ENCODE peak calls at places on chromosomes 6 and 20, in four cellular contexts. H is GM12878, C is HL-60, W is K562. X is an unnamed sample.

GRCh38 chr6:155040154-155040553 is 45.0 kb downstream of the TIAM2 start:
- DNase-seq in H (no peak), C (no peak), W (no peak), X (no peak)

GRCh38 chr6:150664091-150664490 is 64.4 kb downstream of the PLEKHG1 start:
- DNase-seq in H (no peak), C (no peak), W (no peak), X (no peak)

GRCh38 chr6:66961191-66961590 is 1254.2 kb upstream of the EYS start:
- DNase-seq in H (no peak), C (no peak), W (no peak), X (no peak)

GRCh38 chr6:152364846-152365245 is 272.3 kb downstream of the SYNE1 start:
- DNase-seq in H (no peak), C (no peak), W (no peak), X (no peak)

GRCh38 chr20:59399426-59400099 is 99.2 kb downstream of the EDN3 start:
- DNase-seq in H (no peak), C (no peak), W (no peak), X (no peak)

GRCh38 chr6:15384901-15385300 is 139.0 kb downstream of the JARID2 start:
- DNase-seq in H (no peak), C (no peak), W (no peak), X (no peak)

GRCh38 chr20:24497851-24498250 is 28.4 kb downstream of the SYNDIG1 start:
- DNase-seq in H (no peak), C (no peak), W (no peak), X (no peak)

GRCh38 chr20:23303325-23304102 is 47.1 kb upstream of the NXT1 start:
- DNase-seq in H (no peak), C (no peak), W (no peak), X (no peak)

GRCh38 chr6:169230923-169231789 is 22.5 kb downstream of the THBS2 start:
- DNase-seq in H (no peak), C (no peak), W (no peak), X (no peak)

GRCh38 chr20:54856202-54856601 is 380.8 kb downstream of the DOK5 start:
- DNase-seq in H (no peak), C (no peak), W (no peak), X (no peak)

GRCh38 chr6:31489046-31489445 is 8.9 kb upstream of the MICB start:
- DNase-seq in H (no peak), C (no peak), W (no peak), X (no peak)

GRCh38 chr6:170162011-170162770 is 128.7 kb downstream of the DLL1 start:
- DNase-seq in H (no peak), C (no peak), W (no peak), X (no peak)

GRCh38 chr20:53829086-53829703 is 235.6 kb upstream of the ZNF217 start:
- DNase-seq in H (no peak), C (no peak), W (peak; percentile 51), X (no peak)

GRCh38 chr20:39660251-39660650 is 698.1 kb downstream of the DHX35 start:
- DNase-seq in H (no peak), C (no peak), W (no peak), X (no peak)

GRCh38 chr6:164749126-164749758 is 560.2 kb downstream of the C6orf118 start:
- DNase-seq in H (no peak), C (no peak), W (no peak), X (no peak)

GRCh38 chr6:16236648-16237199 is 1.7 kb upstream of the GMPR start:
- DNase-seq in H (peak; percentile 56), C (no peak), W (peak; percentile 59), X (no peak)

GRCh38 chr6:89952696-89953095 is 58.4 kb downstream of the GJA10 start:
- DNase-seq in H (no peak), C (peak; percentile 56), W (no peak), X (no peak)

GRCh38 chr6:98648211-98648914 is 186.0 kb upstream of the POU3F2 start:
- DNase-seq in H (no peak), C (no peak), W (no peak), X (no peak)

GRCh38 chr20:23132293-23132929 is 46.3 kb upstream of the CD93 start:
- DNase-seq in H (no peak), C (no peak), W (peak; percentile 50), X (no peak)

GRCh38 chr6:8551386-8551785 is 116.0 kb upstream of the SLC35B3 start:
- DNase-seq in H (no peak), C (no peak), W (no peak), X (no peak)

GRCh38 chr6:56759521-56759920 is 116.8 kb upstream of the DST start:
- DNase-seq in H (no peak), C (no peak), W (no peak), X (no peak)

GRCh38 chr20:38446441-38447209 is 11.5 kb upstream of the SNHG17 start:
- DNase-seq in H (peak; percentile 56), C (peak; percentile 92), W (peak; percentile 90), X (peak; percentile 88)

GRCh38 chr20:57653546-57653900 is 33.3 kb upstream of the ZBP1 start:
- DNase-seq in H (no peak), C (no peak), W (no peak), X (no peak)

GRCh38 chr20:62708591-62709536 is at the start of gene NTSR1:
- DNase-seq in H (no peak), C (no peak), W (no peak), X (no peak)

GRCh38 chr20:41136336-41136694 is 1.0 kb upstream of the PLCG1 start:
- DNase-seq in H (no peak), C (no peak), W (no peak), X (no peak)

GRCh38 chr20:62897666-62898065 is 28.6 kb downstream of the DIDO1 start:
- DNase-seq in H (no peak), C (no peak), W (no peak), X (no peak)

GRCh38 chr20:35443003-35443402 is 5.0 kb upstream of the GDF5 start:
- DNase-seq in H (no peak), C (no peak), W (no peak), X (no peak)

GRCh38 chr6:143772110-143772509 is 71.0 kb upstream of the LTV1 start:
- DNase-seq in H (no peak), C (no peak), W (no peak), X (no peak)

GRCh38 chr6:147973806-147974205 is 368.8 kb upstream of the SASH1 start:
- DNase-seq in H (no peak), C (no peak), W (no peak), X (no peak)

GRCh38 chr6:19836799-19837510 is at the start of gene ID4:
- DNase-seq in H (no peak), C (no peak), W (no peak), X (no peak)

GRCh38 chr6:489001-489400 is 97.4 kb downstream of the IRF4 start:
- DNase-seq in H (no peak), C (no peak), W (no peak), X (no peak)

GRCh38 chr6:56091159-56091869 is 156.1 kb downstream of the COL21A1 start:
- DNase-seq in H (no peak), C (peak; percentile 12), W (no peak), X (no peak)

DNA sequence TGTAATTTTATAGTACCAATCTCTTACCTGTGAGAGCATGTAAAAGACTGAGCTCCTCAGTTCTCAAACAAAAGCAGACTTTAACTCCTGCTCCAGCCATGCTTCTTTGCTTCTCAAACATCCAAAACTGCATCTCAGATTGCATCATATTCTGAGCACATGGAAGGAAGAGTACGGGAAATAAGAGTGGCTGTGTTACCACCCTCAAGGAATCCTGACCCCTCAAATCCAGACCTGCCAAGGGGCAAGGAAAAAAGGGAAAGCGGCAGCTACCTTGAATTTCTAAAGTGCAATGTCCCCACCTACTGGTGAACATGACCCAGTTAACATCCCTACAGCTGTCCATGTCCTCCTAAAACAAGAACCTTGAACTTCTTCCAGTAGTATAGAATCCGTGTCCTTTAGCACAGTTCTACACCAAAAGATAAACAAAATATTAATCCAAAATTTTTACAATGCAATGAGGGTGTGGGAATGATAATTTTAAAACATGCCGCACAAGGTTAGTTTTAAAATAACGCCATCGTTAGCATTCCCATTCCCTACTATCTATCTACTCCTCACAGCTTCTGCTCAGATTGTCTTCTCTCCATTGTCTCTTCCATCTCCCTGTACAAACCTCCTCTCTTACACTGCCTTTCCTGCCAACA is 34.1 kb upstream of the HLA-DQB1 start:
- DNase-seq in H (no peak), C (peak; percentile 31), W (peak; percentile 52), X (no peak)
- TF ChIP-seq SPI1 in H (no peak), C (no peak), W (no peak), X (no peak)

GRCh38 chr6:117311310-117311709 is 46.0 kb downstream of the VGLL2 start:
- DNase-seq in H (no peak), C (no peak), W (no peak), X (no peak)

DNA sequence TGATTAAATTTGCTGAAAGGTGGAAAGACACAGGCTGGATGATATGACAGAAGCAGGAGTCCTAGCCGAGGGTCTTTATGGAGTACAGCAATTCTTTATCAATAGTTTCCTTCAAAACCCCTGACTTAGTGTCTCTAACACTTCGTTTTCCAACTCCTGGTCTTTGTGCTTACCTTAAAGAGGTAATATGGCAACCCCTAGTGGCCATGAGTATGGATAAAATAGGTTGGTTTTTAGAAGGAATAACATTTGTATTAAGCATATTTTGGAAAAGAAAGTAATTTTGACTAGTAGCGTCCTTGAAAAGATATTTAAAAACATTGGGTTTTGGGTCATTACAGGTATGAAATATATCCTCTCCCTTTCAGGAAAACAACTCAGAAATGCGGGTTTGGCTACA is 51.9 kb downstream of the VGLL2 start:
- DNase-seq in H (no peak), C (no peak), W (peak; percentile 17), X (no peak)
- TF ChIP-seq SPI1 in H (no peak), C (no peak), W (no peak), X (no peak)

GRCh38 chr20:4656491-4656890 is 65.2 kb upstream of the PRND start:
- DNase-seq in H (no peak), C (no peak), W (no peak), X (no peak)
- TF ChIP-seq SPI1 in H (no peak), C (no peak), W (no peak), X (no peak)

GRCh38 chr6:78810146-78810545 is 57.2 kb upstream of the IRAK1BP1 start:
- DNase-seq in H (no peak), C (no peak), W (peak; percentile 13), X (no peak)
- TF ChIP-seq SPI1 in H (no peak), C (no peak), W (no peak), X (no peak)

GRCh38 chr6:62530985-62531384 is 245.0 kb upstream of the KHDRBS2 start:
- DNase-seq in H (no peak), C (no peak), W (no peak), X (no peak)
- TF ChIP-seq SPI1 in H (no peak), C (no peak), W (no peak), X (no peak)

GRCh38 chr6:79536615-79536968 is 638 bp downstream of the LCA5 start:
- DNase-seq in H (no peak), C (no peak), W (peak; percentile 32), X (no peak)
- TF ChIP-seq SPI1 in H (no peak), C (no peak), W (no peak), X (no peak)

GRCh38 chr6:51843470-51844390 is 243.7 kb downstream of the PKHD1 start:
- DNase-seq in H (no peak), C (no peak), W (no peak), X (no peak)
- TF ChIP-seq SPI1 in H (no peak), C (no peak), W (no peak), X (no peak)

X was measured in GM12891.